ENCODE peak calls at places on chromosomes 12 and 14, in ten cellular contexts. One of them, this sample, is unnamed.

GRCh38 chr14:62162998-62163589 is 400.9 kb downstream of the SNAPC1 start:
- DNase-seq in fibroblast of lung: peak; percentile 69
- DNase-seq in GM18507: no peak
- DNase-seq in HCT116: peak; percentile 23
- DNase-seq in Daoy: peak; percentile 31
- DNase-seq in stimulated activated CD8-positive, alpha-beta memory T cell treated with anti-CD3 and anti-CD28 coated beads, Interleukin-2, amount 100 ng/mL, for 48 hours: no peak
- DNase-seq in substantia nigra: no peak
- DNase-seq in pancreas: no peak
- DNase-seq in activated CD8-positive, alpha-beta memory T cell treated with anti-CD3 and anti-CD28 coated beads for 48 hours: no peak
- DNase-seq in Calu3: peak; percentile 23
- DNase-seq in this sample: peak; percentile 59

GRCh38 chr12:4719821-4720636 is at the start of gene GALNT8:
- DNase-seq in HCT116: no peak
- DNase-seq in GM18507: no peak
- DNase-seq in substantia nigra: no peak
- DNase-seq in pancreas: no peak
- DNase-seq in fibroblast of lung: no peak
- DNase-seq in Daoy: peak; percentile 32
- DNase-seq in stimulated activated CD8-positive, alpha-beta memory T cell treated with anti-CD3 and anti-CD28 coated beads, Interleukin-2, amount 100 ng/mL, for 48 hours: no peak
- DNase-seq in activated CD8-positive, alpha-beta memory T cell treated with anti-CD3 and anti-CD28 coated beads for 48 hours: no peak
- DNase-seq in Calu3: peak; percentile 8
- DNase-seq in this sample: no peak

GRCh38 chr14:104559043-104559768 is 20.4 kb upstream of the C14orf180 start:
- DNase-seq in stimulated activated CD8-positive, alpha-beta memory T cell treated with anti-CD3 and anti-CD28 coated beads, Interleukin-2, amount 100 ng/mL, for 48 hours: no peak
- DNase-seq in fibroblast of lung: no peak
- DNase-seq in pancreas: peak; percentile 47
- DNase-seq in substantia nigra: no peak
- DNase-seq in Daoy: no peak
- DNase-seq in Calu3: peak; percentile 27
- DNase-seq in GM18507: no peak
- DNase-seq in HCT116: no peak
- DNase-seq in activated CD8-positive, alpha-beta memory T cell treated with anti-CD3 and anti-CD28 coated beads for 48 hours: no peak
- DNase-seq in this sample: no peak

GRCh38 chr12:47791874-47792273 is 18.8 kb downstream of the SLC48A1 start:
- DNase-seq in activated CD8-positive, alpha-beta memory T cell treated with anti-CD3 and anti-CD28 coated beads for 48 hours: no peak
- DNase-seq in stimulated activated CD8-positive, alpha-beta memory T cell treated with anti-CD3 and anti-CD28 coated beads, Interleukin-2, amount 100 ng/mL, for 48 hours: no peak
- DNase-seq in GM18507: no peak
- DNase-seq in Calu3: no peak
- DNase-seq in Daoy: no peak
- DNase-seq in pancreas: no peak
- DNase-seq in fibroblast of lung: no peak
- DNase-seq in HCT116: no peak
- DNase-seq in substantia nigra: no peak
- DNase-seq in this sample: no peak

GRCh38 chr12:45203767-45204166 is 12.1 kb upstream of the ANO6 start:
- DNase-seq in activated CD8-positive, alpha-beta memory T cell treated with anti-CD3 and anti-CD28 coated beads for 48 hours: no peak
- DNase-seq in pancreas: no peak
- DNase-seq in GM18507: no peak
- DNase-seq in substantia nigra: no peak
- DNase-seq in fibroblast of lung: no peak
- DNase-seq in Daoy: no peak
- DNase-seq in Calu3: no peak
- DNase-seq in stimulated activated CD8-positive, alpha-beta memory T cell treated with anti-CD3 and anti-CD28 coated beads, Interleukin-2, amount 100 ng/mL, for 48 hours: no peak
- DNase-seq in HCT116: no peak
- DNase-seq in this sample: no peak

GRCh38 chr14:103537175-103537990 is 8.4 kb downstream of the TRMT61A start:
- DNase-seq in GM18507: no peak
- DNase-seq in fibroblast of lung: peak; percentile 40
- DNase-seq in Daoy: no peak
- DNase-seq in substantia nigra: no peak
- DNase-seq in pancreas: no peak
- DNase-seq in stimulated activated CD8-positive, alpha-beta memory T cell treated with anti-CD3 and anti-CD28 coated beads, Interleukin-2, amount 100 ng/mL, for 48 hours: no peak
- DNase-seq in Calu3: no peak
- DNase-seq in HCT116: no peak
- DNase-seq in activated CD8-positive, alpha-beta memory T cell treated with anti-CD3 and anti-CD28 coated beads for 48 hours: no peak
- DNase-seq in this sample: no peak

GRCh38 chr12:59689776-59690175 is 93.9 kb downstream of the SLC16A7 start:
- DNase-seq in Calu3: no peak
- DNase-seq in HCT116: no peak
- DNase-seq in stimulated activated CD8-positive, alpha-beta memory T cell treated with anti-CD3 and anti-CD28 coated beads, Interleukin-2, amount 100 ng/mL, for 48 hours: no peak
- DNase-seq in fibroblast of lung: no peak
- DNase-seq in Daoy: no peak
- DNase-seq in pancreas: no peak
- DNase-seq in activated CD8-positive, alpha-beta memory T cell treated with anti-CD3 and anti-CD28 coated beads for 48 hours: no peak
- DNase-seq in GM18507: no peak
- DNase-seq in substantia nigra: no peak
- DNase-seq in this sample: no peak

GRCh38 chr14:70317969-70318634 is 41.4 kb downstream of the COX16 start:
- DNase-seq in substantia nigra: peak; percentile 33
- DNase-seq in activated CD8-positive, alpha-beta memory T cell treated with anti-CD3 and anti-CD28 coated beads for 48 hours: no peak
- DNase-seq in stimulated activated CD8-positive, alpha-beta memory T cell treated with anti-CD3 and anti-CD28 coated beads, Interleukin-2, amount 100 ng/mL, for 48 hours: no peak
- DNase-seq in fibroblast of lung: peak; percentile 67
- DNase-seq in pancreas: no peak
- DNase-seq in Calu3: peak; percentile 59
- DNase-seq in HCT116: peak; percentile 38
- DNase-seq in Daoy: peak; percentile 63
- DNase-seq in GM18507: peak; percentile 2
- DNase-seq in this sample: peak; percentile 63

GRCh38 chr12:27861428-27862167 is 81.6 kb upstream of the MANSC4 start:
- DNase-seq in substantia nigra: no peak
- DNase-seq in pancreas: no peak
- DNase-seq in GM18507: peak; percentile 5
- DNase-seq in stimulated activated CD8-positive, alpha-beta memory T cell treated with anti-CD3 and anti-CD28 coated beads, Interleukin-2, amount 100 ng/mL, for 48 hours: no peak
- DNase-seq in HCT116: no peak
- DNase-seq in activated CD8-positive, alpha-beta memory T cell treated with anti-CD3 and anti-CD28 coated beads for 48 hours: no peak
- DNase-seq in Calu3: no peak
- DNase-seq in Daoy: no peak
- DNase-seq in fibroblast of lung: peak; percentile 86
- DNase-seq in this sample: no peak

GRCh38 chr12:46831335-46832083 is 5.7 kb upstream of the SLC38A4 start:
- DNase-seq in stimulated activated CD8-positive, alpha-beta memory T cell treated with anti-CD3 and anti-CD28 coated beads, Interleukin-2, amount 100 ng/mL, for 48 hours: no peak
- DNase-seq in Daoy: peak; percentile 7
- DNase-seq in fibroblast of lung: peak; percentile 24
- DNase-seq in HCT116: no peak
- DNase-seq in activated CD8-positive, alpha-beta memory T cell treated with anti-CD3 and anti-CD28 coated beads for 48 hours: no peak
- DNase-seq in pancreas: peak; percentile 80
- DNase-seq in substantia nigra: no peak
- DNase-seq in GM18507: no peak
- DNase-seq in Calu3: no peak
- DNase-seq in this sample: no peak

GRCh38 chr14:91317381-91318313 is 73.1 kb upstream of the GPR68 start:
- DNase-seq in pancreas: peak; percentile 82
- DNase-seq in activated CD8-positive, alpha-beta memory T cell treated with anti-CD3 and anti-CD28 coated beads for 48 hours: peak; percentile 63
- DNase-seq in Calu3: peak; percentile 81
- DNase-seq in Daoy: peak; percentile 80
- DNase-seq in substantia nigra: no peak
- DNase-seq in GM18507: no peak
- DNase-seq in fibroblast of lung: peak; percentile 34
- DNase-seq in HCT116: no peak
- DNase-seq in stimulated activated CD8-positive, alpha-beta memory T cell treated with anti-CD3 and anti-CD28 coated beads, Interleukin-2, amount 100 ng/mL, for 48 hours: peak; percentile 78
- DNase-seq in this sample: peak; percentile 80

GRCh38 chr12:124461241-124461673 is 106.2 kb downstream of the NCOR2 start:
- DNase-seq in fibroblast of lung: no peak
- DNase-seq in Calu3: no peak
- DNase-seq in stimulated activated CD8-positive, alpha-beta memory T cell treated with anti-CD3 and anti-CD28 coated beads, Interleukin-2, amount 100 ng/mL, for 48 hours: no peak
- DNase-seq in HCT116: no peak
- DNase-seq in activated CD8-positive, alpha-beta memory T cell treated with anti-CD3 and anti-CD28 coated beads for 48 hours: no peak
- DNase-seq in GM18507: no peak
- DNase-seq in Daoy: no peak
- DNase-seq in pancreas: no peak
- DNase-seq in substantia nigra: no peak
- DNase-seq in this sample: no peak

GRCh38 chr12:106130474-106131113 is 8.2 kb downstream of the NUAK1 start:
- DNase-seq in substantia nigra: no peak
- DNase-seq in pancreas: no peak
- DNase-seq in Calu3: no peak
- DNase-seq in stimulated activated CD8-positive, alpha-beta memory T cell treated with anti-CD3 and anti-CD28 coated beads, Interleukin-2, amount 100 ng/mL, for 48 hours: no peak
- DNase-seq in HCT116: no peak
- DNase-seq in GM18507: no peak
- DNase-seq in activated CD8-positive, alpha-beta memory T cell treated with anti-CD3 and anti-CD28 coated beads for 48 hours: no peak
- DNase-seq in Daoy: no peak
- DNase-seq in fibroblast of lung: no peak
- DNase-seq in this sample: no peak

GRCh38 chr14:106883218-106883692 is 1356.9 kb downstream of the TMEM121 start:
- DNase-seq in pancreas: no peak
- DNase-seq in stimulated activated CD8-positive, alpha-beta memory T cell treated with anti-CD3 and anti-CD28 coated beads, Interleukin-2, amount 100 ng/mL, for 48 hours: peak; percentile 63
- DNase-seq in fibroblast of lung: no peak
- DNase-seq in Calu3: peak; percentile 37
- DNase-seq in activated CD8-positive, alpha-beta memory T cell treated with anti-CD3 and anti-CD28 coated beads for 48 hours: no peak
- DNase-seq in HCT116: no peak
- DNase-seq in Daoy: peak; percentile 36
- DNase-seq in GM18507: no peak
- DNase-seq in substantia nigra: no peak
- DNase-seq in this sample: no peak

GRCh38 chr12:6957741-6958608 is 6.8 kb downstream of the PTPN6 start:
- DNase-seq in HCT116: no peak
- DNase-seq in fibroblast of lung: no peak
- DNase-seq in substantia nigra: no peak
- DNase-seq in stimulated activated CD8-positive, alpha-beta memory T cell treated with anti-CD3 and anti-CD28 coated beads, Interleukin-2, amount 100 ng/mL, for 48 hours: no peak
- DNase-seq in GM18507: no peak
- DNase-seq in activated CD8-positive, alpha-beta memory T cell treated with anti-CD3 and anti-CD28 coated beads for 48 hours: no peak
- DNase-seq in Calu3: no peak
- DNase-seq in pancreas: no peak
- DNase-seq in Daoy: no peak
- DNase-seq in this sample: no peak

GRCh38 chr12:132171968-132172521 is 27.8 kb downstream of the NOC4L start:
- DNase-seq in HCT116: no peak
- DNase-seq in fibroblast of lung: no peak
- DNase-seq in activated CD8-positive, alpha-beta memory T cell treated with anti-CD3 and anti-CD28 coated beads for 48 hours: no peak
- DNase-seq in substantia nigra: no peak
- DNase-seq in pancreas: no peak
- DNase-seq in stimulated activated CD8-positive, alpha-beta memory T cell treated with anti-CD3 and anti-CD28 coated beads, Interleukin-2, amount 100 ng/mL, for 48 hours: no peak
- DNase-seq in Calu3: no peak
- DNase-seq in GM18507: no peak
- DNase-seq in Daoy: no peak
- DNase-seq in this sample: no peak

This sample was measured in cerebellar cortex.